ENCODE peak calls at places on chromosomes 4 and X, in ten cellular contexts. M is fibroblast of lung, F is suprapubic skin, Z is AG10803, U is fibroblast of villous mesenchyme, X is mucosa of descending colon, B is spleen, I is lung, V is heart left ventricle, T is testis. E is an unnamed sample.

GRCh38 chrX:99939883-99940232 is 470.2 kb downstream of the PCDH19 start:
- DNase-seq in M (no peak), F (no peak), Z (no peak), U (no peak), X (no peak), B (peak), I (no peak), V (no peak), T (no peak), E (no peak)

GRCh38 chr4:40550900-40551546 is 78.6 kb downstream of the RBM47 start:
- DNase-seq in M (peak), F (no peak), Z (peak), U (peak), X (no peak), B (no peak), I (peak), V (no peak), T (no peak), E (peak)

GRCh38 chr4:187021436-187022205 is 298.0 kb upstream of the FAT1 start:
- DNase-seq in M (no peak), F (no peak), Z (no peak), U (no peak), X (no peak), B (no peak), I (no peak), V (no peak), T (no peak), E (no peak)

GRCh38 chrX:3548743-3549441 is 164.6 kb downstream of the PRKX start:
- DNase-seq in M (peak), F (no peak), Z (peak), U (peak), X (no peak), B (no peak), I (no peak), V (no peak), T (no peak), E (peak)

GRCh38 chr4:22764183-22764582 is 71.4 kb downstream of the GBA3 start:
- DNase-seq in M (no peak), F (no peak), Z (no peak), U (no peak), X (no peak), B (no peak), I (no peak), V (no peak), T (no peak), E (no peak)

GRCh38 chr4:174408841-174409552 is 113.3 kb downstream of the HPGD start:
- DNase-seq in M (no peak), F (no peak), Z (no peak), U (no peak), X (peak), B (no peak), I (no peak), V (no peak), T (no peak), E (no peak)

GRCh38 chrX:17842769-17843525 is 18.2 kb downstream of the RAI2 start:
- DNase-seq in M (no peak), F (no peak), Z (no peak), U (no peak), X (no peak), B (no peak), I (no peak), V (no peak), T (no peak), E (peak)

GRCh38 chr4:39042365-39042764 is 10.2 kb upstream of the TMEM156 start:
- DNase-seq in M (no peak), F (no peak), Z (no peak), U (peak), X (no peak), B (no peak), I (no peak), V (no peak), T (no peak), E (no peak)

GRCh38 chr4:98996056-98996941 is 778 bp downstream of the METAP1 start:
- DNase-seq in M (peak), F (no peak), Z (peak), U (peak), X (no peak), B (no peak), I (no peak), V (no peak), T (peak), E (peak)

GRCh38 chrX:30310429-30311206 is 1.4 kb upstream of the NR0B1 start:
- DNase-seq in M (no peak), F (no peak), Z (no peak), U (no peak), X (no peak), B (no peak), I (no peak), V (no peak), T (no peak), E (no peak)

GRCh38 chrX:30307466-30307865 is 1.7 kb downstream of the NR0B1 start:
- DNase-seq in M (no peak), F (no peak), Z (no peak), U (no peak), X (no peak), B (no peak), I (no peak), V (no peak), T (no peak), E (no peak)

GRCh38 chrX:30309139-30309571 is at the start of gene NR0B1:
- DNase-seq in M (peak), F (no peak), Z (peak), U (no peak), X (no peak), B (peak), I (no peak), V (no peak), T (peak), E (no peak)

GRCh38 chrX:30304866-30305265 is 4.3 kb downstream of the NR0B1 start:
- DNase-seq in M (no peak), F (no peak), Z (no peak), U (no peak), X (no peak), B (no peak), I (no peak), V (no peak), T (no peak), E (no peak)

GRCh38 chrX:30308263-30309138 is 689 bp downstream of the NR0B1 start:
- DNase-seq in M (no peak), F (no peak), Z (peak), U (no peak), X (no peak), B (peak), I (no peak), V (no peak), T (peak), E (peak)
- H3K4me3 ChIP-seq in M (peak), F (peak), Z (peak), U (peak), X (no peak), B (no peak), I (no peak), V (peak), T (peak), E (no peak)

DNA sequence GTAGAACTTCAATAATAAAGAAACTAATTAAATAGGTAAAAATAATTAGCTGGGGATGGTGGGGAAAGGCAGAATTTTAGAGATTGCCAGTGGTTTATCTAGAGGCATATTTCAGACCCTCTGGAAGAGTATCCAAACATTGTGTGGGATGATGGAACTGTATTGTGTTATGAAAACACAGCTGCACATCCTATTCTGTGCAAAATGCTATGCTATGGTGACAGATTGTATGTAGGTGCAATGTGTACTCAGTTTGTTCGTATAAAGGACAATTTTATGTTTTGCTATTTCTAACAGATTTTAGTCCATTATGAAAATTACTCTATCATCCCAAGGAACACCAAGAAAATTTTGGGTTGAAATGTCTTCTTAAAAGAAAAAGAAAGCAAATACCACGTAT is 1054.7 kb downstream of the PDHA2 start:
- DNase-seq in M (no peak), F (no peak), Z (no peak), U (no peak), X (no peak), B (no peak), I (no peak), V (no peak), T (no peak), E (no peak)
- TF ChIP-seq CTCF in M (no peak), F (no peak), Z (no peak), U (no peak), X (no peak), B (no peak), I (no peak), V (no peak), T (no peak), E (no peak)

DNA sequence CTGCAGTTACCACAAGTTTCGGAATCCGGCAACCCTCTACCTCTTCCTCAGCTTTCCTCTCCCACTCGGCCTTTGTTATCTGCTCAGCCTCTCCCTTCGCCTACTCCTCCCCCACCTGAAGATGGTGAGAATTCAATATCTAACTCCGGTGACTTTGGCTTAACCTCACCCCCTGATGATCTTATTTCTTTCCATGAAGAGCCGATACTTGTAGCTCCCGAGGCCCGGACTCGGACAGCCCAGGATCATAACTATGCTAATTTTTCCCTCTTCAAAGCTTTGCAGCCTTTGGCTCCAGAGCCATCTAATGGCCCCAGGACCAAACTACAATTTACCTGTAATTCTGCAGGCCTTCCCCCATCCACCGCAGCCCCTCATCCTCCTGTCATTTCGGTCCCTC is 32.0 kb upstream of the MGST2 start:
- DNase-seq in M (peak), F (no peak), Z (peak), U (peak), X (no peak), B (no peak), I (no peak), V (peak), T (peak), E (peak)
- H3K4me3 ChIP-seq in M (peak), F (no peak), Z (no peak), U (peak), X (no peak), B (no peak), I (no peak), V (peak), T (no peak), E (peak)

GRCh38 chrX:133537142-133537541 is 121.9 kb upstream of the GPC4 start:
- DNase-seq in M (no peak), F (no peak), Z (no peak), U (no peak), X (no peak), B (no peak), I (no peak), V (no peak), T (no peak), E (no peak)

GRCh38 chrX:133533249-133533648 is 118.0 kb upstream of the GPC4 start:
- DNase-seq in M (no peak), F (no peak), Z (no peak), U (no peak), X (no peak), B (no peak), I (no peak), V (no peak), T (no peak), E (no peak)

GRCh38 chrX:133535066-133535465 is 119.8 kb upstream of the GPC4 start:
- DNase-seq in M (no peak), F (no peak), Z (no peak), U (no peak), X (no peak), B (no peak), I (no peak), V (no peak), T (no peak), E (no peak)

GRCh38 chrX:133531012-133531411 is 115.7 kb upstream of the GPC4 start:
- DNase-seq in M (no peak), F (no peak), Z (no peak), U (no peak), X (no peak), B (no peak), I (no peak), V (no peak), T (no peak), E (no peak)

GRCh38 chrX:133534172-133534571 is 118.9 kb upstream of the GPC4 start:
- DNase-seq in M (no peak), F (no peak), Z (no peak), U (no peak), X (no peak), B (no peak), I (no peak), V (no peak), T (no peak), E (no peak)
- TF ChIP-seq CTCF in M (no peak), F (no peak), Z (no peak), U (no peak), X (no peak), B (no peak), I (no peak), V (no peak), T (no peak), E (no peak)

GRCh38 chrX:82451725-82452124 is 1056.4 kb upstream of the POU3F4 start:
- DNase-seq in M (no peak), F (no peak), Z (no peak), U (no peak), X (no peak), B (no peak), I (no peak), V (no peak), T (no peak), E (no peak)
- H3K4me3 ChIP-seq in M (no peak), F (no peak), Z (no peak), U (no peak), X (no peak), B (no peak), I (no peak), V (no peak), T (no peak), E (no peak)